ENCODE peak calls at places on chromosomes 1 and 21, in nine cellular contexts. D is T-helper 1 cell; Y is NCI-H510A treated with DMSO at 0.1 percent for 48 hours; X is T-helper 2 cell; K is stimulated activated naive CD4-positive, alpha-beta T cell; O is AG20443; F is neural crest cell; Q is Daoy; B is psoas muscle. J is an unnamed sample.

GRCh38 chr1:197910120-197911110 is 6.8 kb upstream of the LHX9 start:
- DNase-seq in D (no peak), Y (no peak), X (peak; percentile 64), K (no peak), O (no peak), F (no peak), Q (no peak), B (no peak), J (no peak)

GRCh38 chr1:170075186-170075585 is 691 bp upstream of the KIFAP3 start:
- DNase-seq in D (peak; percentile 6), Y (no peak), X (no peak), K (peak; percentile 3), O (no peak), F (no peak), Q (no peak), B (no peak), J (no peak)

GRCh38 chr1:8158995-8159394 is 132.9 kb upstream of the ERRFI1 start:
- DNase-seq in D (no peak), Y (no peak), X (peak; percentile 34), K (no peak), O (no peak), F (no peak), Q (no peak), B (no peak), J (no peak)

GRCh38 chr1:97192872-97193572 is 471.4 kb downstream of the PTBP2 start:
- DNase-seq in D (no peak), Y (no peak), X (peak; percentile 7), K (no peak), O (peak; percentile 63), F (no peak), Q (peak; percentile 95), B (no peak), J (no peak)

GRCh38 chr1:204104331-204105222 is 31.7 kb downstream of the SOX13 start:
- DNase-seq in D (no peak), Y (no peak), X (peak; percentile 68), K (no peak), O (no peak), F (no peak), Q (peak; percentile 82), B (no peak), J (no peak)

GRCh38 chr1:25169168-25169567 is 63.1 kb downstream of the SYF2 start:
- DNase-seq in D (no peak), Y (no peak), X (no peak), K (no peak), O (no peak), F (no peak), Q (no peak), B (no peak), J (no peak)

GRCh38 chr1:6544831-6545230 is 9.5 kb downstream of the NOL9 start:
- DNase-seq in D (no peak), Y (no peak), X (no peak), K (no peak), O (no peak), F (no peak), Q (peak; percentile 64), B (no peak), J (no peak)

GRCh38 chr1:28056129-28056925 is 32.1 kb downstream of the EYA3 start:
- DNase-seq in D (peak; percentile 24), Y (peak; percentile 95), X (peak; percentile 75), K (no peak), O (no peak), F (no peak), Q (no peak), B (no peak), J (no peak)

GRCh38 chr1:201739492-201740085 is 89.4 kb upstream of the IPO9 start:
- DNase-seq in D (peak; percentile 52), Y (peak; percentile 68), X (peak; percentile 45), K (peak; percentile 20), O (peak; percentile 65), F (peak; percentile 49), Q (no peak), B (peak; percentile 46), J (no peak)

GRCh38 chr21:34958040-34958439 is 91.1 kb downstream of the RUNX1 start:
- DNase-seq in D (no peak), Y (no peak), X (no peak), K (no peak), O (no peak), F (no peak), Q (no peak), B (no peak), J (no peak)

GRCh38 chr1:154943649-154944421 is 7.3 kb upstream of the PMVK start:
- DNase-seq in D (no peak), Y (peak; percentile 48), X (peak; percentile 51), K (peak; percentile 23), O (peak; percentile 62), F (peak; percentile 55), Q (peak; percentile 53), B (no peak), J (no peak)

GRCh38 chr1:161962094-161962887 is 61.4 kb downstream of the OLFML2B start:
- DNase-seq in D (no peak), Y (no peak), X (peak; percentile 57), K (no peak), O (peak; percentile 69), F (no peak), Q (peak; percentile 91), B (no peak), J (no peak)

GRCh38 chr1:169884616-169885015 is 9.1 kb downstream of the SCYL3 start:
- DNase-seq in D (no peak), Y (no peak), X (no peak), K (no peak), O (no peak), F (no peak), Q (no peak), B (no peak), J (no peak)

GRCh38 chr1:14980801-14981200 is 172.7 kb upstream of the TMEM51 start:
- DNase-seq in D (no peak), Y (no peak), X (no peak), K (no peak), O (no peak), F (no peak), Q (peak; percentile 56), B (no peak), J (no peak)

GRCh38 chr1:225428879-225429455 is 1.1 kb upstream of the LBR start:
- DNase-seq in D (no peak), Y (no peak), X (peak; percentile 52), K (no peak), O (no peak), F (no peak), Q (no peak), B (no peak), J (no peak)

GRCh38 chr1:29806646-29807319 is 570.5 kb downstream of the PTPRU start:
- DNase-seq in D (no peak), Y (no peak), X (no peak), K (no peak), O (peak; percentile 6), F (no peak), Q (no peak), B (no peak), J (no peak)

GRCh38 chr1:200107004-200107470 is 79.5 kb downstream of the NR5A2 start:
- DNase-seq in D (no peak), Y (no peak), X (no peak), K (no peak), O (no peak), F (no peak), Q (no peak), B (no peak), J (no peak)

GRCh38 chr1:47598357-47598756 is 160.5 kb downstream of the FOXD2 start:
- DNase-seq in D (no peak), Y (no peak), X (no peak), K (no peak), O (no peak), F (no peak), Q (no peak), B (no peak), J (peak; percentile 54)

GRCh38 chr1:226305184-226305583 is 3.8 kb downstream of the LIN9 start:
- DNase-seq in D (no peak), Y (no peak), X (no peak), K (no peak), O (no peak), F (no peak), Q (no peak), B (no peak), J (no peak)

GRCh38 chr1:2382621-2383361 is 8.6 kb downstream of the MORN1 start:
- DNase-seq in D (no peak), Y (peak; percentile 33), X (no peak), K (peak; percentile 16), O (peak; percentile 73), F (peak; percentile 56), Q (peak; percentile 49), B (no peak), J (peak; percentile 75)